ENCODE peak calls at places on chromosomes 1 and 21, in four cellular contexts. Y is stimulated activated CD4-positive, alpha-beta T cell treated with anti-CD3 and anti-CD28 coated beads, Interleukin-12 subunit alpha, Interleukin-12 subunit beta, amount 100 ng/mL, for 48 hours; X is ELR; Z is HFFc6. T is an unnamed sample.

GRCh38 chr1:149936992-149937705 is 470 bp upstream of the MTMR11 start:
- DNase-seq in Z (peak; percentile 51), X (peak; percentile 73), Y (no peak), T (no peak)

GRCh38 chr21:35189077-35189863 is 140.2 kb upstream of the RUNX1 start:
- DNase-seq in X (no peak), Z (peak; percentile 79), Y (no peak), T (no peak)

GRCh38 chr1:226686440-226687436 is 52.3 kb downstream of the ITPKB start:
- DNase-seq in Z (no peak), Y (no peak), X (no peak), T (no peak)

GRCh38 chr1:202915146-202915545 is 11.9 kb downstream of the KLHL12 start:
- DNase-seq in Y (no peak), Z (no peak), X (no peak), T (no peak)

GRCh38 chr1:228376651-228377631 is 29.7 kb downstream of the TRIM11 start:
- DNase-seq in X (no peak), Y (no peak), Z (no peak), T (no peak)

GRCh38 chr1:52572387-52572786 is 19.5 kb upstream of the TUT4 start:
- DNase-seq in X (no peak), Z (no peak), Y (no peak), T (no peak)

GRCh38 chr1:150836129-150836773 is 28.2 kb upstream of the CTSK start:
- DNase-seq in X (no peak), Z (no peak), Y (no peak), T (no peak)

GRCh38 chr1:14738235-14738634 is 139.8 kb downstream of the KAZN start:
- DNase-seq in Y (no peak), Z (no peak), X (no peak), T (no peak)

GRCh38 chr1:26378088-26378878 is 5.7 kb upstream of the ZNF683 start:
- DNase-seq in Z (peak; percentile 95), Y (peak; percentile 57), X (peak; percentile 93), T (peak; percentile 66)

GRCh38 chr1:203930343-203930742 is 68.9 kb downstream of the SNRPE start:
- DNase-seq in Y (no peak), X (no peak), Z (no peak), T (no peak)

GRCh38 chr1:19398309-19398760 is 86.2 kb downstream of the SLC66A1 start:
- DNase-seq in Z (peak; percentile 97), Y (no peak), X (peak; percentile 94), T (peak; percentile 20)

GRCh38 chr1:70436617-70437236 is 25.7 kb downstream of the CTH start:
- DNase-seq in Z (peak; percentile 36), Y (no peak), X (peak; percentile 33), T (no peak)

GRCh38 chr1:172107261-172107820 is 266.0 kb downstream of the DNM3 start:
- DNase-seq in Z (no peak), Y (no peak), X (no peak), T (no peak)

GRCh38 chr1:25742316-25742715 is 57.7 kb upstream of the SELENON start:
- DNase-seq in X (no peak), Z (no peak), Y (no peak), T (no peak)

GRCh38 chr1:159817276-159818041 is 9.2 kb upstream of the SLAMF8 start:
- DNase-seq in Z (no peak), X (peak; percentile 71), Y (no peak), T (no peak)

GRCh38 chr1:219927956-219928790 is at the start of gene SLC30A10:
- DNase-seq in Y (no peak), X (no peak), Z (no peak), T (no peak)

GRCh38 chr1:40856656-40857302 is 5.4 kb downstream of the CITED4 start:
- DNase-seq in X (no peak), Y (no peak), Z (no peak), T (no peak)

GRCh38 chr1:200314085-200314750 is 95.6 kb downstream of the ZNF281 start:
- DNase-seq in Y (no peak), Z (peak; percentile 67), X (peak; percentile 47), T (no peak)

GRCh38 chr1:64183380-64183984 is 19.9 kb upstream of the UBE2U start:
- DNase-seq in Z (no peak), X (no peak), Y (no peak), T (no peak)

GRCh38 chr1:25799758-25800537 is at the start of gene SELENON:
- DNase-seq in Y (no peak), Z (no peak), X (peak; percentile 60), T (peak; percentile 18)

GRCh38 chr1:97986041-97987005 is 65.5 kb upstream of the DPYD start:
- DNase-seq in X (peak; percentile 63), Y (no peak), Z (no peak), T (no peak)

GRCh38 chr1:192759104-192759503 is 49.7 kb upstream of the RGS2 start:
- DNase-seq in X (no peak), Z (no peak), Y (no peak), T (no peak)

GRCh38 chr1:31377361-31377863 is 4.5 kb upstream of the FABP3 start:
- DNase-seq in Z (no peak), X (no peak), Y (no peak), T (no peak)

GRCh38 chr1:199113265-199113869 is 474.5 kb downstream of the PTPRC start:
- DNase-seq in Z (peak; percentile 47), Y (peak; percentile 46), X (peak; percentile 69), T (peak; percentile 58)

GRCh38 chr1:36089393-36090121 is 865 bp downstream of the ADPRS start:
- DNase-seq in Y (no peak), X (peak; percentile 52), Z (no peak), T (no peak)

GRCh38 chr1:209318302-209319056 is 265.0 kb upstream of the CAMK1G start:
- DNase-seq in X (peak; percentile 85), Y (no peak), Z (peak; percentile 38), T (no peak)

GRCh38 chr21:42308161-42308913 is 6.9 kb downstream of the TFF3 start:
- DNase-seq in Z (no peak), X (no peak), Y (no peak), T (no peak)

GRCh38 chr1:32676945-32677344 is 25.6 kb downstream of the SYNC start:
- DNase-seq in Z (no peak), X (no peak), Y (no peak), T (no peak)

GRCh38 chr21:27202301-27202700 is 235.4 kb upstream of the ADAMTS5 start:
- DNase-seq in Z (no peak), Y (no peak), X (no peak), T (no peak)

GRCh38 chr1:143720087-143721023 is 251.4 kb downstream of the FAM72C start:
- DNase-seq in X (no peak), Y (peak; percentile 18), Z (no peak), T (no peak)

GRCh38 chr1:25065246-25066238 is 135.5 kb upstream of the RUNX3 start:
- DNase-seq in Y (no peak), X (peak; percentile 46), Z (peak; percentile 46), T (no peak)

GRCh38 chr1:40379785-40380452 is 6.4 kb downstream of the SMAP2 start:
- DNase-seq in Y (no peak), Z (peak; percentile 19), X (peak; percentile 61), T (no peak)

GRCh38 chr1:170886460-170886859 is 48.9 kb upstream of the MROH9 start:
- DNase-seq in Y (no peak), Z (no peak), X (no peak), T (no peak)

GRCh38 chr1:8249838-8250237 is 68.1 kb upstream of the SLC45A1 start:
- DNase-seq in X (no peak), Y (no peak), Z (no peak), T (no peak)